ENCODE peak calls at places on chromosomes 1 and 21, in seven cellular contexts. One of them, this sample, is unnamed.
A peak's percentile ranks its signal among the peaks of the same experiment; 100 is the strongest.

GRCh38 chr1:182192215-182192614 is 130.7 kb upstream of the ZNF648 start:
- DNase-seq in fibroblast of mammary gland: no peak
- DNase-seq in activated CD4-positive, alpha-beta T cell treated with anti-CD3 and anti-CD28 coated beads, Interleukin-2, amount 50 U/mL, for 48 hours: no peak
- DNase-seq in esophagus squamous epithelium: no peak
- DNase-seq in cardiac septum: no peak
- DNase-seq in naive thymus-derived CD8-positive, alpha-beta T cell: no peak
- DNase-seq in SIG-M5: no peak
- DNase-seq in this sample: no peak

GRCh38 chr1:200780545-200781444 is 42.1 kb downstream of the CAMSAP2 start:
- DNase-seq in esophagus squamous epithelium: no peak
- DNase-seq in activated CD4-positive, alpha-beta T cell treated with anti-CD3 and anti-CD28 coated beads, Interleukin-2, amount 50 U/mL, for 48 hours: no peak
- DNase-seq in SIG-M5: no peak
- DNase-seq in fibroblast of mammary gland: peak; percentile 20
- DNase-seq in cardiac septum: no peak
- DNase-seq in naive thymus-derived CD8-positive, alpha-beta T cell: no peak
- DNase-seq in this sample: no peak

GRCh38 chr1:107704911-107705310 is 260.1 kb downstream of the VAV3 start:
- DNase-seq in esophagus squamous epithelium: no peak
- DNase-seq in cardiac septum: no peak
- DNase-seq in activated CD4-positive, alpha-beta T cell treated with anti-CD3 and anti-CD28 coated beads, Interleukin-2, amount 50 U/mL, for 48 hours: no peak
- DNase-seq in naive thymus-derived CD8-positive, alpha-beta T cell: no peak
- DNase-seq in fibroblast of mammary gland: no peak
- DNase-seq in SIG-M5: no peak
- DNase-seq in this sample: no peak

GRCh38 chr1:2547210-2548067 is 8.7 kb upstream of the TNFRSF14 start:
- DNase-seq in activated CD4-positive, alpha-beta T cell treated with anti-CD3 and anti-CD28 coated beads, Interleukin-2, amount 50 U/mL, for 48 hours: peak; percentile 77
- DNase-seq in esophagus squamous epithelium: no peak
- DNase-seq in cardiac septum: no peak
- DNase-seq in fibroblast of mammary gland: no peak
- DNase-seq in SIG-M5: no peak
- DNase-seq in naive thymus-derived CD8-positive, alpha-beta T cell: peak; percentile 34
- DNase-seq in this sample: no peak

GRCh38 chr1:244335456-244335855 is 116.3 kb downstream of the ADSS2 start:
- DNase-seq in activated CD4-positive, alpha-beta T cell treated with anti-CD3 and anti-CD28 coated beads, Interleukin-2, amount 50 U/mL, for 48 hours: no peak
- DNase-seq in SIG-M5: no peak
- DNase-seq in esophagus squamous epithelium: no peak
- DNase-seq in cardiac septum: no peak
- DNase-seq in naive thymus-derived CD8-positive, alpha-beta T cell: no peak
- DNase-seq in fibroblast of mammary gland: no peak
- DNase-seq in this sample: no peak

GRCh38 chr1:214558002-214558770 is 6.8 kb upstream of the PTPN14 start:
- DNase-seq in naive thymus-derived CD8-positive, alpha-beta T cell: no peak
- DNase-seq in fibroblast of mammary gland: peak; percentile 93
- DNase-seq in esophagus squamous epithelium: no peak
- DNase-seq in SIG-M5: no peak
- DNase-seq in activated CD4-positive, alpha-beta T cell treated with anti-CD3 and anti-CD28 coated beads, Interleukin-2, amount 50 U/mL, for 48 hours: no peak
- DNase-seq in cardiac septum: no peak
- DNase-seq in this sample: no peak

GRCh38 chr1:50846224-50846839 is 113.7 kb downstream of the FAF1 start:
- DNase-seq in esophagus squamous epithelium: no peak
- DNase-seq in SIG-M5: no peak
- DNase-seq in activated CD4-positive, alpha-beta T cell treated with anti-CD3 and anti-CD28 coated beads, Interleukin-2, amount 50 U/mL, for 48 hours: no peak
- DNase-seq in fibroblast of mammary gland: no peak
- DNase-seq in cardiac septum: no peak
- DNase-seq in naive thymus-derived CD8-positive, alpha-beta T cell: no peak
- DNase-seq in this sample: no peak

GRCh38 chr1:97427371-97427770 is 493.5 kb downstream of the DPYD start:
- DNase-seq in esophagus squamous epithelium: no peak
- DNase-seq in fibroblast of mammary gland: no peak
- DNase-seq in naive thymus-derived CD8-positive, alpha-beta T cell: no peak
- DNase-seq in SIG-M5: no peak
- DNase-seq in activated CD4-positive, alpha-beta T cell treated with anti-CD3 and anti-CD28 coated beads, Interleukin-2, amount 50 U/mL, for 48 hours: no peak
- DNase-seq in cardiac septum: no peak
- DNase-seq in this sample: no peak

GRCh38 chr21:44487831-44488230 is 32.5 kb downstream of the LRRC3 start:
- DNase-seq in cardiac septum: no peak
- DNase-seq in naive thymus-derived CD8-positive, alpha-beta T cell: no peak
- DNase-seq in esophagus squamous epithelium: no peak
- DNase-seq in SIG-M5: no peak
- DNase-seq in fibroblast of mammary gland: peak; percentile 46
- DNase-seq in activated CD4-positive, alpha-beta T cell treated with anti-CD3 and anti-CD28 coated beads, Interleukin-2, amount 50 U/mL, for 48 hours: peak; percentile 73
- DNase-seq in this sample: no peak

GRCh38 chr1:19037659-19038058 is 81.2 kb upstream of the IFFO2 start:
- DNase-seq in cardiac septum: no peak
- DNase-seq in esophagus squamous epithelium: no peak
- DNase-seq in SIG-M5: no peak
- DNase-seq in fibroblast of mammary gland: no peak
- DNase-seq in naive thymus-derived CD8-positive, alpha-beta T cell: no peak
- DNase-seq in activated CD4-positive, alpha-beta T cell treated with anti-CD3 and anti-CD28 coated beads, Interleukin-2, amount 50 U/mL, for 48 hours: no peak
- DNase-seq in this sample: no peak

GRCh38 chr1:3350441-3351261 is 103.8 kb upstream of the ARHGEF16 start:
- DNase-seq in activated CD4-positive, alpha-beta T cell treated with anti-CD3 and anti-CD28 coated beads, Interleukin-2, amount 50 U/mL, for 48 hours: no peak
- DNase-seq in cardiac septum: peak; percentile 84
- DNase-seq in fibroblast of mammary gland: peak; percentile 33
- DNase-seq in esophagus squamous epithelium: no peak
- DNase-seq in naive thymus-derived CD8-positive, alpha-beta T cell: no peak
- DNase-seq in SIG-M5: no peak
- DNase-seq in this sample: peak; percentile 93

GRCh38 chr1:212254853-212255363 is 30.3 kb upstream of the PPP2R5A start:
- DNase-seq in cardiac septum: no peak
- DNase-seq in fibroblast of mammary gland: no peak
- DNase-seq in SIG-M5: no peak
- DNase-seq in esophagus squamous epithelium: no peak
- DNase-seq in activated CD4-positive, alpha-beta T cell treated with anti-CD3 and anti-CD28 coated beads, Interleukin-2, amount 50 U/mL, for 48 hours: no peak
- DNase-seq in naive thymus-derived CD8-positive, alpha-beta T cell: peak; percentile 4
- DNase-seq in this sample: no peak

GRCh38 chr1:6278263-6278662 is 17.4 kb upstream of the GPR153 start:
- DNase-seq in naive thymus-derived CD8-positive, alpha-beta T cell: no peak
- DNase-seq in SIG-M5: no peak
- DNase-seq in esophagus squamous epithelium: no peak
- DNase-seq in activated CD4-positive, alpha-beta T cell treated with anti-CD3 and anti-CD28 coated beads, Interleukin-2, amount 50 U/mL, for 48 hours: no peak
- DNase-seq in fibroblast of mammary gland: no peak
- DNase-seq in cardiac septum: no peak
- DNase-seq in this sample: no peak

GRCh38 chr1:25472494-25472893 is 41.8 kb downstream of the MACO1 start:
- DNase-seq in SIG-M5: no peak
- DNase-seq in esophagus squamous epithelium: no peak
- DNase-seq in naive thymus-derived CD8-positive, alpha-beta T cell: peak; percentile 20
- DNase-seq in activated CD4-positive, alpha-beta T cell treated with anti-CD3 and anti-CD28 coated beads, Interleukin-2, amount 50 U/mL, for 48 hours: peak; percentile 15
- DNase-seq in cardiac septum: no peak
- DNase-seq in fibroblast of mammary gland: no peak
- DNase-seq in this sample: no peak

GRCh38 chr1:116941670-116942069 is 32.0 kb downstream of the PTGFRN start:
- DNase-seq in SIG-M5: no peak
- DNase-seq in esophagus squamous epithelium: no peak
- DNase-seq in fibroblast of mammary gland: no peak
- DNase-seq in activated CD4-positive, alpha-beta T cell treated with anti-CD3 and anti-CD28 coated beads, Interleukin-2, amount 50 U/mL, for 48 hours: no peak
- DNase-seq in naive thymus-derived CD8-positive, alpha-beta T cell: no peak
- DNase-seq in cardiac septum: no peak
- DNase-seq in this sample: no peak

GRCh38 chr1:247409869-247410544 is 6.0 kb upstream of the NLRP3 start:
- DNase-seq in esophagus squamous epithelium: no peak
- DNase-seq in activated CD4-positive, alpha-beta T cell treated with anti-CD3 and anti-CD28 coated beads, Interleukin-2, amount 50 U/mL, for 48 hours: peak; percentile 61
- DNase-seq in fibroblast of mammary gland: no peak
- DNase-seq in naive thymus-derived CD8-positive, alpha-beta T cell: no peak
- DNase-seq in cardiac septum: no peak
- DNase-seq in SIG-M5: no peak
- DNase-seq in this sample: no peak

GRCh38 chr1:22789356-22789994 is 78.8 kb downstream of the EPHB2 start:
- DNase-seq in activated CD4-positive, alpha-beta T cell treated with anti-CD3 and anti-CD28 coated beads, Interleukin-2, amount 50 U/mL, for 48 hours: no peak
- DNase-seq in esophagus squamous epithelium: no peak
- DNase-seq in fibroblast of mammary gland: no peak
- DNase-seq in naive thymus-derived CD8-positive, alpha-beta T cell: no peak
- DNase-seq in cardiac septum: no peak
- DNase-seq in SIG-M5: no peak
- DNase-seq in this sample: no peak

GRCh38 chr1:231590453-231591198 is 36.0 kb upstream of the DISC1 start:
- DNase-seq in esophagus squamous epithelium: no peak
- DNase-seq in SIG-M5: peak; percentile 30
- DNase-seq in cardiac septum: no peak
- DNase-seq in activated CD4-positive, alpha-beta T cell treated with anti-CD3 and anti-CD28 coated beads, Interleukin-2, amount 50 U/mL, for 48 hours: peak; percentile 55
- DNase-seq in naive thymus-derived CD8-positive, alpha-beta T cell: peak; percentile 6
- DNase-seq in fibroblast of mammary gland: peak; percentile 82
- DNase-seq in this sample: no peak

GRCh38 chr21:39025198-39025597 is 158.1 kb downstream of the PSMG1 start:
- DNase-seq in fibroblast of mammary gland: no peak
- DNase-seq in cardiac septum: no peak
- DNase-seq in esophagus squamous epithelium: no peak
- DNase-seq in activated CD4-positive, alpha-beta T cell treated with anti-CD3 and anti-CD28 coated beads, Interleukin-2, amount 50 U/mL, for 48 hours: no peak
- DNase-seq in naive thymus-derived CD8-positive, alpha-beta T cell: no peak
- DNase-seq in SIG-M5: no peak
- DNase-seq in this sample: no peak

GRCh38 chr1:33468011-33468410 is 4.4 kb upstream of the ZSCAN20 start:
- DNase-seq in esophagus squamous epithelium: no peak
- DNase-seq in naive thymus-derived CD8-positive, alpha-beta T cell: no peak
- DNase-seq in cardiac septum: no peak
- DNase-seq in SIG-M5: no peak
- DNase-seq in activated CD4-positive, alpha-beta T cell treated with anti-CD3 and anti-CD28 coated beads, Interleukin-2, amount 50 U/mL, for 48 hours: no peak
- DNase-seq in fibroblast of mammary gland: no peak
- DNase-seq in this sample: no peak

GRCh38 chr21:41186763-41187536 is 19.0 kb downstream of the BACE2 start:
- DNase-seq in SIG-M5: no peak
- DNase-seq in esophagus squamous epithelium: no peak
- DNase-seq in cardiac septum: no peak
- DNase-seq in fibroblast of mammary gland: no peak
- DNase-seq in naive thymus-derived CD8-positive, alpha-beta T cell: no peak
- DNase-seq in activated CD4-positive, alpha-beta T cell treated with anti-CD3 and anti-CD28 coated beads, Interleukin-2, amount 50 U/mL, for 48 hours: no peak
- DNase-seq in this sample: no peak

GRCh38 chr1:230284891-230285290 is 141.2 kb downstream of the PGBD5 start:
- DNase-seq in SIG-M5: no peak
- DNase-seq in naive thymus-derived CD8-positive, alpha-beta T cell: no peak
- DNase-seq in esophagus squamous epithelium: no peak
- DNase-seq in fibroblast of mammary gland: no peak
- DNase-seq in cardiac septum: peak; percentile 50
- DNase-seq in activated CD4-positive, alpha-beta T cell treated with anti-CD3 and anti-CD28 coated beads, Interleukin-2, amount 50 U/mL, for 48 hours: no peak
- DNase-seq in this sample: no peak

GRCh38 chr1:59431566-59432294 is 134.8 kb downstream of the FGGY start:
- DNase-seq in cardiac septum: no peak
- DNase-seq in esophagus squamous epithelium: no peak
- DNase-seq in fibroblast of mammary gland: no peak
- DNase-seq in naive thymus-derived CD8-positive, alpha-beta T cell: no peak
- DNase-seq in SIG-M5: no peak
- DNase-seq in activated CD4-positive, alpha-beta T cell treated with anti-CD3 and anti-CD28 coated beads, Interleukin-2, amount 50 U/mL, for 48 hours: no peak
- DNase-seq in this sample: no peak

GRCh38 chr1:98068016-98068415 is 147.2 kb upstream of the DPYD start:
- DNase-seq in activated CD4-positive, alpha-beta T cell treated with anti-CD3 and anti-CD28 coated beads, Interleukin-2, amount 50 U/mL, for 48 hours: no peak
- DNase-seq in naive thymus-derived CD8-positive, alpha-beta T cell: no peak
- DNase-seq in cardiac septum: no peak
- DNase-seq in SIG-M5: no peak
- DNase-seq in fibroblast of mammary gland: no peak
- DNase-seq in esophagus squamous epithelium: no peak
- DNase-seq in this sample: no peak

GRCh38 chr1:163561570-163562295 is 240.0 kb downstream of the NUF2 start:
- DNase-seq in cardiac septum: no peak
- DNase-seq in esophagus squamous epithelium: no peak
- DNase-seq in naive thymus-derived CD8-positive, alpha-beta T cell: no peak
- DNase-seq in activated CD4-positive, alpha-beta T cell treated with anti-CD3 and anti-CD28 coated beads, Interleukin-2, amount 50 U/mL, for 48 hours: no peak
- DNase-seq in SIG-M5: no peak
- DNase-seq in fibroblast of mammary gland: peak; percentile 40
- DNase-seq in this sample: no peak

GRCh38 chr1:201631037-201631436 is 92.1 kb downstream of the NAV1 start:
- DNase-seq in SIG-M5: no peak
- DNase-seq in activated CD4-positive, alpha-beta T cell treated with anti-CD3 and anti-CD28 coated beads, Interleukin-2, amount 50 U/mL, for 48 hours: no peak
- DNase-seq in cardiac septum: no peak
- DNase-seq in esophagus squamous epithelium: no peak
- DNase-seq in naive thymus-derived CD8-positive, alpha-beta T cell: no peak
- DNase-seq in fibroblast of mammary gland: no peak
- DNase-seq in this sample: no peak

GRCh38 chr1:43786201-43786958 is 79.0 kb downstream of the ST3GAL3 start:
- DNase-seq in naive thymus-derived CD8-positive, alpha-beta T cell: no peak
- DNase-seq in SIG-M5: no peak
- DNase-seq in activated CD4-positive, alpha-beta T cell treated with anti-CD3 and anti-CD28 coated beads, Interleukin-2, amount 50 U/mL, for 48 hours: no peak
- DNase-seq in esophagus squamous epithelium: no peak
- DNase-seq in fibroblast of mammary gland: peak; percentile 50
- DNase-seq in cardiac septum: no peak
- DNase-seq in this sample: no peak

GRCh38 chr1:31497601-31498000 is 78.7 kb upstream of the TINAGL1 start:
- DNase-seq in esophagus squamous epithelium: no peak
- DNase-seq in SIG-M5: no peak
- DNase-seq in naive thymus-derived CD8-positive, alpha-beta T cell: no peak
- DNase-seq in activated CD4-positive, alpha-beta T cell treated with anti-CD3 and anti-CD28 coated beads, Interleukin-2, amount 50 U/mL, for 48 hours: no peak
- DNase-seq in fibroblast of mammary gland: no peak
- DNase-seq in cardiac septum: no peak
- DNase-seq in this sample: no peak

GRCh38 chr1:182235952-182236650 is 155.5 kb downstream of the GLUL start:
- DNase-seq in naive thymus-derived CD8-positive, alpha-beta T cell: no peak
- DNase-seq in cardiac septum: peak; percentile 79
- DNase-seq in activated CD4-positive, alpha-beta T cell treated with anti-CD3 and anti-CD28 coated beads, Interleukin-2, amount 50 U/mL, for 48 hours: no peak
- DNase-seq in SIG-M5: no peak
- DNase-seq in esophagus squamous epithelium: no peak
- DNase-seq in fibroblast of mammary gland: peak; percentile 82
- DNase-seq in this sample: no peak

GRCh38 chr1:210796421-210796820 is 337.5 kb downstream of the KCNH1 start:
- DNase-seq in activated CD4-positive, alpha-beta T cell treated with anti-CD3 and anti-CD28 coated beads, Interleukin-2, amount 50 U/mL, for 48 hours: no peak
- DNase-seq in cardiac septum: no peak
- DNase-seq in fibroblast of mammary gland: no peak
- DNase-seq in esophagus squamous epithelium: no peak
- DNase-seq in naive thymus-derived CD8-positive, alpha-beta T cell: no peak
- DNase-seq in SIG-M5: no peak
- DNase-seq in this sample: no peak

GRCh38 chr1:37722181-37723071 is 30.1 kb downstream of the CDCA8 start:
- DNase-seq in SIG-M5: no peak
- DNase-seq in naive thymus-derived CD8-positive, alpha-beta T cell: no peak
- DNase-seq in esophagus squamous epithelium: no peak
- DNase-seq in cardiac septum: no peak
- DNase-seq in activated CD4-positive, alpha-beta T cell treated with anti-CD3 and anti-CD28 coated beads, Interleukin-2, amount 50 U/mL, for 48 hours: no peak
- DNase-seq in fibroblast of mammary gland: no peak
- DNase-seq in this sample: no peak

GRCh38 chr1:44636711-44637589 is 37.3 kb downstream of the TMEM53 start:
- DNase-seq in activated CD4-positive, alpha-beta T cell treated with anti-CD3 and anti-CD28 coated beads, Interleukin-2, amount 50 U/mL, for 48 hours: no peak
- DNase-seq in fibroblast of mammary gland: peak; percentile 82
- DNase-seq in naive thymus-derived CD8-positive, alpha-beta T cell: no peak
- DNase-seq in esophagus squamous epithelium: no peak
- DNase-seq in cardiac septum: no peak
- DNase-seq in SIG-M5: no peak
- DNase-seq in this sample: no peak